ENCODE peak calls at places on chromosomes 7 and 10, in seven cellular contexts. One of them, this sample, is unnamed.

GRCh38 chr7:1418505-1419309 is 40.6 kb downstream of the MICALL2 start:
- DNase-seq in fibroblast of mammary gland: peak; percentile 51
- DNase-seq in lower lobe of right lung: no peak
- DNase-seq in neural progenitor cell: peak; percentile 79
- DNase-seq in tibial artery: no peak
- DNase-seq in left ventricle myocardium inferior: no peak
- DNase-seq in heart right ventricle: no peak
- DNase-seq in this sample: no peak

GRCh38 chr7:100166966-100167911 is 1.2 kb downstream of the GAL3ST4 start:
- DNase-seq in neural progenitor cell: no peak
- DNase-seq in heart right ventricle: no peak
- DNase-seq in tibial artery: no peak
- DNase-seq in left ventricle myocardium inferior: no peak
- DNase-seq in fibroblast of mammary gland: no peak
- DNase-seq in lower lobe of right lung: no peak
- DNase-seq in this sample: no peak

GRCh38 chr10:48777056-48777455 is 92.4 kb downstream of the WDFY4 start:
- DNase-seq in left ventricle myocardium inferior: no peak
- DNase-seq in tibial artery: no peak
- DNase-seq in neural progenitor cell: no peak
- DNase-seq in lower lobe of right lung: no peak
- DNase-seq in heart right ventricle: no peak
- DNase-seq in fibroblast of mammary gland: no peak
- DNase-seq in this sample: no peak

GRCh38 chr10:75243426-75243825 is 7.7 kb upstream of the COMTD1 start:
- DNase-seq in left ventricle myocardium inferior: no peak
- DNase-seq in lower lobe of right lung: no peak
- DNase-seq in heart right ventricle: no peak
- DNase-seq in tibial artery: no peak
- DNase-seq in fibroblast of mammary gland: no peak
- DNase-seq in neural progenitor cell: no peak
- DNase-seq in this sample: no peak

GRCh38 chr10:132614431-132615341 is 77.1 kb downstream of the INPP5A start:
- DNase-seq in left ventricle myocardium inferior: no peak
- DNase-seq in tibial artery: no peak
- DNase-seq in fibroblast of mammary gland: no peak
- DNase-seq in lower lobe of right lung: no peak
- DNase-seq in neural progenitor cell: no peak
- DNase-seq in heart right ventricle: no peak
- DNase-seq in this sample: no peak

GRCh38 chr10:71397340-71398212 is 856 bp downstream of the CDH23 start:
- DNase-seq in heart right ventricle: no peak
- DNase-seq in left ventricle myocardium inferior: no peak
- DNase-seq in lower lobe of right lung: no peak
- DNase-seq in fibroblast of mammary gland: no peak
- DNase-seq in tibial artery: no peak
- DNase-seq in neural progenitor cell: peak; percentile 67
- DNase-seq in this sample: no peak

GRCh38 chr10:103693070-103693811 is 162.1 kb downstream of the SH3PXD2A start:
- DNase-seq in tibial artery: no peak
- DNase-seq in left ventricle myocardium inferior: no peak
- DNase-seq in neural progenitor cell: peak; percentile 75
- DNase-seq in heart right ventricle: no peak
- DNase-seq in lower lobe of right lung: no peak
- DNase-seq in fibroblast of mammary gland: no peak
- DNase-seq in this sample: no peak

GRCh38 chr10:78852856-78853255 is 215.9 kb upstream of the ZMIZ1 start:
- DNase-seq in fibroblast of mammary gland: peak; percentile 32
- DNase-seq in lower lobe of right lung: no peak
- DNase-seq in tibial artery: no peak
- DNase-seq in neural progenitor cell: peak; percentile 73
- DNase-seq in left ventricle myocardium inferior: no peak
- DNase-seq in heart right ventricle: no peak
- DNase-seq in this sample: no peak

GRCh38 chr7:2480071-2480410 is 3.8 kb upstream of the GRIFIN start:
- DNase-seq in heart right ventricle: peak; percentile 42
- DNase-seq in fibroblast of mammary gland: peak; percentile 21
- DNase-seq in lower lobe of right lung: no peak
- DNase-seq in neural progenitor cell: no peak
- DNase-seq in left ventricle myocardium inferior: no peak
- DNase-seq in tibial artery: no peak
- DNase-seq in this sample: no peak

GRCh38 chr10:117757121-117757795 is 214.7 kb downstream of the EMX2 start:
- DNase-seq in neural progenitor cell: no peak
- DNase-seq in fibroblast of mammary gland: no peak
- DNase-seq in tibial artery: no peak
- DNase-seq in lower lobe of right lung: no peak
- DNase-seq in heart right ventricle: no peak
- DNase-seq in left ventricle myocardium inferior: no peak
- DNase-seq in this sample: no peak

GRCh38 chr10:76306859-76307258 is 875.4 kb downstream of the LRMDA start:
- DNase-seq in lower lobe of right lung: no peak
- DNase-seq in fibroblast of mammary gland: peak; percentile 57
- DNase-seq in left ventricle myocardium inferior: no peak
- DNase-seq in neural progenitor cell: no peak
- DNase-seq in tibial artery: no peak
- DNase-seq in heart right ventricle: no peak
- DNase-seq in this sample: no peak

GRCh38 chr10:110141747-110142625 is 65.4 kb upstream of the MXI1 start:
- DNase-seq in neural progenitor cell: no peak
- DNase-seq in fibroblast of mammary gland: no peak
- DNase-seq in lower lobe of right lung: peak; percentile 63
- DNase-seq in tibial artery: no peak
- DNase-seq in heart right ventricle: peak; percentile 44
- DNase-seq in left ventricle myocardium inferior: peak; percentile 66
- DNase-seq in this sample: no peak

GRCh38 chr7:132059141-132059540 is 502.7 kb upstream of the PODXL start:
- DNase-seq in heart right ventricle: no peak
- DNase-seq in left ventricle myocardium inferior: no peak
- DNase-seq in fibroblast of mammary gland: peak; percentile 24
- DNase-seq in tibial artery: no peak
- DNase-seq in neural progenitor cell: no peak
- DNase-seq in lower lobe of right lung: no peak
- DNase-seq in this sample: no peak

GRCh38 chr7:39384386-39384785 is 181.8 kb upstream of the YAE1 start:
- DNase-seq in neural progenitor cell: no peak
- DNase-seq in left ventricle myocardium inferior: no peak
- DNase-seq in tibial artery: no peak
- DNase-seq in heart right ventricle: no peak
- DNase-seq in fibroblast of mammary gland: no peak
- DNase-seq in lower lobe of right lung: no peak
- DNase-seq in this sample: no peak

GRCh38 chr10:3852147-3852904 is 67.3 kb upstream of the KLF6 start:
- DNase-seq in fibroblast of mammary gland: peak; percentile 99
- DNase-seq in lower lobe of right lung: peak; percentile 82
- DNase-seq in tibial artery: peak; percentile 90
- DNase-seq in left ventricle myocardium inferior: peak; percentile 34
- DNase-seq in neural progenitor cell: no peak
- DNase-seq in heart right ventricle: peak; percentile 66
- DNase-seq in this sample: peak; percentile 68

GRCh38 chr10:116720241-116721047 is 21.9 kb downstream of the HSPA12A start:
- DNase-seq in lower lobe of right lung: no peak
- DNase-seq in fibroblast of mammary gland: no peak
- DNase-seq in left ventricle myocardium inferior: no peak
- DNase-seq in heart right ventricle: no peak
- DNase-seq in neural progenitor cell: peak; percentile 40
- DNase-seq in tibial artery: no peak
- DNase-seq in this sample: no peak

GRCh38 chr7:108307246-108307982 is 148.8 kb downstream of the NRCAM start:
- DNase-seq in heart right ventricle: no peak
- DNase-seq in neural progenitor cell: no peak
- DNase-seq in lower lobe of right lung: no peak
- DNase-seq in tibial artery: no peak
- DNase-seq in fibroblast of mammary gland: no peak
- DNase-seq in left ventricle myocardium inferior: no peak
- DNase-seq in this sample: no peak

GRCh38 chr7:140165422-140165821 is 11.4 kb downstream of the KDM7A start:
- DNase-seq in heart right ventricle: no peak
- DNase-seq in left ventricle myocardium inferior: no peak
- DNase-seq in fibroblast of mammary gland: peak; percentile 73
- DNase-seq in lower lobe of right lung: no peak
- DNase-seq in tibial artery: no peak
- DNase-seq in neural progenitor cell: no peak
- DNase-seq in this sample: no peak

GRCh38 chr10:69337312-69338132 is 59.2 kb downstream of the HK1 start:
- DNase-seq in fibroblast of mammary gland: peak; percentile 92
- DNase-seq in lower lobe of right lung: peak; percentile 59
- DNase-seq in heart right ventricle: peak; percentile 33
- DNase-seq in neural progenitor cell: no peak
- DNase-seq in left ventricle myocardium inferior: peak; percentile 65
- DNase-seq in tibial artery: no peak
- DNase-seq in this sample: no peak

GRCh38 chr10:105109164-105109563 is 468.1 kb downstream of the SORCS3 start:
- DNase-seq in left ventricle myocardium inferior: no peak
- DNase-seq in heart right ventricle: no peak
- DNase-seq in neural progenitor cell: no peak
- DNase-seq in tibial artery: no peak
- DNase-seq in fibroblast of mammary gland: no peak
- DNase-seq in lower lobe of right lung: no peak
- DNase-seq in this sample: no peak

GRCh38 chr10:105112862-105113261 is 471.8 kb downstream of the SORCS3 start:
- DNase-seq in fibroblast of mammary gland: no peak
- DNase-seq in neural progenitor cell: peak; percentile 34
- DNase-seq in left ventricle myocardium inferior: no peak
- DNase-seq in tibial artery: no peak
- DNase-seq in heart right ventricle: no peak
- DNase-seq in lower lobe of right lung: no peak
- DNase-seq in this sample: no peak
- H3K4me3 ChIP-seq in fibroblast of mammary gland: no peak overlapping the region
- H3K4me3 ChIP-seq in neural progenitor cell: no peak overlapping the region
- H3K4me3 ChIP-seq in left ventricle myocardium inferior: no peak overlapping the region
- H3K4me3 ChIP-seq in tibial artery: no peak overlapping the region
- H3K4me3 ChIP-seq in heart right ventricle: no peak overlapping the region
- H3K4me3 ChIP-seq in lower lobe of right lung: no peak overlapping the region
- H3K4me3 ChIP-seq in this sample: no peak overlapping the region

DNA sequence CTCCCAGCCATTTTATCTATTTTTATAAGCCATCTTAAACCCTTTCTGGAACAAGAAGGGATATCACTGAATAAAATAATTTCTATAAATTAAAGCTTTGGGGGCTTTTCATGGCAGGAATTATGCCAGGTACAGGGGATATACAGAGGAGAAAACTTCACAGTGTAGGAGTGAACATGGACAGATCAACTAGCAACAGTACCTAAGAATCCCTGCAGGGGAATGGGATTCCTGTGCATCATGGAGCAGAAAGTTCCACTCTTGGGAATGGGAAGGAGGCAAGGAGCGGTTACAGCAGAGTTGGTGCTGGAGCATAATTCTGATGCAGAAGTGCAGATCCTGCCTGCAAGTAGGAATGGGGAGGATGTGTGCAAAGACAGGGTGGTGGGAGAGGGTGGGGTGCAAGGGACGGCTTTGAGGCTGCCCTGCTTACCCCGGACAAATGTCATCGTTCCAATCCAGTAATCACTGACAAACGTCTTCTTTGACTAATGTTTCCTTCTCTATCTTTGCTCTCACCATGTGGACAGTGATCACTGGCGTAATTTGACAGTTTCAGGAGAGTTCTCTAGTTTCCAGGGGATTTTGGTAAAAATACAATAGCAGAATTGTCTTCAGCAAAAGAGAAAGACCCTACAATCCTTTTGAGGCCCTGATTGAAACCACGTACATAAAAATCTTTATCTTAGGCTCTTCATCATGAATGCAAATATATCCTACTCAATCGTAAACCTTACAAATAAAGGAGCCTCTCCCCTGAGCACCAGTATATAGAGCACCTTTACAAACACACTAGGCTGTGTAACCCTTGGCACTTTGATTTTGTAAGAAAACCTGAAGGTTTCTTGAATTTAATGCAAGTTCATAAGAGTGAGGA is 196.7 kb downstream of the HECW1 start:
- DNase-seq in fibroblast of mammary gland: no peak
- DNase-seq in left ventricle myocardium inferior: no peak
- DNase-seq in neural progenitor cell: no peak
- DNase-seq in tibial artery: no peak
- DNase-seq in lower lobe of right lung: no peak
- DNase-seq in heart right ventricle: no peak
- DNase-seq in this sample: no peak
- TF ChIP-seq CTCF in fibroblast of mammary gland: no peak
- TF ChIP-seq CTCF in left ventricle myocardium inferior: no peak
- TF ChIP-seq CTCF in neural progenitor cell: peak; percentile 5
- TF ChIP-seq CTCF in tibial artery: no peak
- TF ChIP-seq CTCF in lower lobe of right lung: no peak
- TF ChIP-seq CTCF in heart right ventricle: no peak
- TF ChIP-seq CTCF in this sample: no peak

GRCh38 chr7:155489862-155490696 is 32.1 kb downstream of the EN2 start:
- DNase-seq in neural progenitor cell: peak; percentile 82
- DNase-seq in left ventricle myocardium inferior: no peak
- DNase-seq in heart right ventricle: no peak
- DNase-seq in lower lobe of right lung: no peak
- DNase-seq in tibial artery: no peak
- DNase-seq in fibroblast of mammary gland: peak; percentile 11
- DNase-seq in this sample: no peak

GRCh38 chr7:155489158-155489840 is 31.4 kb downstream of the EN2 start:
- DNase-seq in left ventricle myocardium inferior: no peak
- DNase-seq in tibial artery: no peak
- DNase-seq in lower lobe of right lung: no peak
- DNase-seq in heart right ventricle: no peak
- DNase-seq in neural progenitor cell: no peak
- DNase-seq in fibroblast of mammary gland: no peak
- DNase-seq in this sample: peak; percentile 27

GRCh38 chr7:155493744-155494538 is 36.0 kb downstream of the EN2 start:
- DNase-seq in fibroblast of mammary gland: no peak
- DNase-seq in tibial artery: no peak
- DNase-seq in lower lobe of right lung: no peak
- DNase-seq in left ventricle myocardium inferior: no peak
- DNase-seq in neural progenitor cell: no peak
- DNase-seq in heart right ventricle: no peak
- DNase-seq in this sample: no peak

GRCh38 chr7:155490697-155491628 is 33.0 kb downstream of the EN2 start:
- DNase-seq in fibroblast of mammary gland: peak; percentile 16
- DNase-seq in tibial artery: no peak
- DNase-seq in heart right ventricle: peak; percentile 54
- DNase-seq in lower lobe of right lung: peak; percentile 72
- DNase-seq in neural progenitor cell: peak; percentile 73
- DNase-seq in left ventricle myocardium inferior: peak; percentile 65
- DNase-seq in this sample: peak; percentile 26

GRCh38 chr7:155491812-155492211 is 33.9 kb downstream of the EN2 start:
- DNase-seq in neural progenitor cell: no peak
- DNase-seq in tibial artery: no peak
- DNase-seq in heart right ventricle: no peak
- DNase-seq in left ventricle myocardium inferior: no peak
- DNase-seq in lower lobe of right lung: no peak
- DNase-seq in fibroblast of mammary gland: no peak
- DNase-seq in this sample: no peak
- H3K4me3 ChIP-seq in neural progenitor cell: no peak overlapping the region
- H3K4me3 ChIP-seq in tibial artery: no peak overlapping the region
- H3K4me3 ChIP-seq in heart right ventricle: no peak overlapping the region
- H3K4me3 ChIP-seq in left ventricle myocardium inferior: peak overlapping the region; percentile 59
- H3K4me3 ChIP-seq in lower lobe of right lung: no peak overlapping the region
- H3K4me3 ChIP-seq in fibroblast of mammary gland: no peak overlapping the region
- H3K4me3 ChIP-seq in this sample: peak overlapping the region; percentile 53

DNA sequence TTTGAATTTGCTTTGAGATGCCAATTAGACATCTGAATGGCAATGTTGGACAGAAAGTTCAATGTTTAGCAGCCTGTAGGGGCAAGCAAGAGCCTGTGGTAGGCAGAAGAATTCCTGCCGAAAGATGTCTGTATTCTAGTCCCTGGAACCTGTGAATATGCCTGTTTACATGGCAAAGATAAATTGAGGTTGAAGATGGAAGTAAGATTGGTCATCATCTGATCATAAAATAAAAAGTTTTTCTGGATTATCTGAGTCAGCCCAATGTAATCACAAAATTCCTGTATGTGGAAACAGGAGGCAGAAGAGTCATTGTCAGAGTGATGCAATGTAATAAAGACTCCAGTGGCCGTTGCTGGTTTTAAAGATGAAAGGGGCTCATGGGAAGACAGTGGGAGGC is 430.5 kb downstream of the MDFIC start:
- DNase-seq in left ventricle myocardium inferior: no peak
- DNase-seq in heart right ventricle: no peak
- DNase-seq in lower lobe of right lung: no peak
- DNase-seq in fibroblast of mammary gland: peak; percentile 90
- DNase-seq in neural progenitor cell: no peak
- DNase-seq in tibial artery: no peak
- DNase-seq in this sample: no peak
- TF ChIP-seq CTCF in left ventricle myocardium inferior: no peak
- TF ChIP-seq CTCF in heart right ventricle: no peak
- TF ChIP-seq CTCF in lower lobe of right lung: no peak
- TF ChIP-seq CTCF in fibroblast of mammary gland: peak; percentile 14
- TF ChIP-seq CTCF in neural progenitor cell: no peak
- TF ChIP-seq CTCF in tibial artery: no peak
- TF ChIP-seq CTCF in this sample: no peak

This sample was measured in GM12864.